ENCODE peak calls at places on chromosome 4, in ten cellular contexts. One of them, this sample, is unnamed.
A peak's percentile ranks its signal among the peaks of the same experiment; 100 is the strongest.

GRCh38 chr4:150130953-150131352 is 52.7 kb downstream of the DCLK2 start:
- DNase-seq in hepatocyte: no peak
- DNase-seq in retinal pigment epithelial cell: no peak
- DNase-seq in activated CD4-positive, alpha-beta memory T cell treated with anti-CD3 and anti-CD28 coated beads, Interleukin-2, amount 10 ng/mL, durations not matched to agents 7 days and 5 days: no peak
- DNase-seq in GM23248: peak; percentile 82
- DNase-seq in T-cell: no peak
- DNase-seq in GM04504: no peak
- DNase-seq in NCI-H2171 treated with DMSO at 0.1 percent for 48 hours: no peak
- DNase-seq in HCT116: no peak
- DNase-seq in lower lobe of right lung: no peak
- DNase-seq in this sample: no peak

GRCh38 chr4:39528056-39528465 is 822 bp upstream of the UGDH start:
- DNase-seq in hepatocyte: no peak
- DNase-seq in retinal pigment epithelial cell: no peak
- DNase-seq in activated CD4-positive, alpha-beta memory T cell treated with anti-CD3 and anti-CD28 coated beads, Interleukin-2, amount 10 ng/mL, durations not matched to agents 7 days and 5 days: no peak
- DNase-seq in GM23248: peak; percentile 96
- DNase-seq in T-cell: peak; percentile 5
- DNase-seq in GM04504: peak; percentile 71
- DNase-seq in NCI-H2171 treated with DMSO at 0.1 percent for 48 hours: no peak
- DNase-seq in HCT116: no peak
- DNase-seq in lower lobe of right lung: no peak
- DNase-seq in this sample: no peak

GRCh38 chr4:133150643-133151300 is 1.7 kb downstream of the PCDH10 start:
- DNase-seq in hepatocyte: peak; percentile 35
- DNase-seq in retinal pigment epithelial cell: no peak
- DNase-seq in activated CD4-positive, alpha-beta memory T cell treated with anti-CD3 and anti-CD28 coated beads, Interleukin-2, amount 10 ng/mL, durations not matched to agents 7 days and 5 days: no peak
- DNase-seq in GM23248: peak; percentile 4
- DNase-seq in T-cell: no peak
- DNase-seq in GM04504: no peak
- DNase-seq in NCI-H2171 treated with DMSO at 0.1 percent for 48 hours: no peak
- DNase-seq in HCT116: no peak
- DNase-seq in lower lobe of right lung: no peak
- DNase-seq in this sample: no peak

GRCh38 chr4:77347341-77347740 is 190.3 kb downstream of the CCNG2 start:
- DNase-seq in hepatocyte: peak; percentile 29
- DNase-seq in retinal pigment epithelial cell: no peak
- DNase-seq in activated CD4-positive, alpha-beta memory T cell treated with anti-CD3 and anti-CD28 coated beads, Interleukin-2, amount 10 ng/mL, durations not matched to agents 7 days and 5 days: no peak
- DNase-seq in GM23248: no peak
- DNase-seq in T-cell: no peak
- DNase-seq in GM04504: no peak
- DNase-seq in NCI-H2171 treated with DMSO at 0.1 percent for 48 hours: no peak
- DNase-seq in HCT116: no peak
- DNase-seq in lower lobe of right lung: no peak
- DNase-seq in this sample: no peak

GRCh38 chr4:97153042-97153441 is 990.2 kb downstream of the STPG2 start:
- DNase-seq in hepatocyte: peak; percentile 50
- DNase-seq in retinal pigment epithelial cell: peak; percentile 25
- DNase-seq in activated CD4-positive, alpha-beta memory T cell treated with anti-CD3 and anti-CD28 coated beads, Interleukin-2, amount 10 ng/mL, durations not matched to agents 7 days and 5 days: no peak
- DNase-seq in GM23248: no peak
- DNase-seq in T-cell: no peak
- DNase-seq in GM04504: no peak
- DNase-seq in NCI-H2171 treated with DMSO at 0.1 percent for 48 hours: no peak
- DNase-seq in HCT116: peak; percentile 10
- DNase-seq in lower lobe of right lung: no peak
- DNase-seq in this sample: no peak

GRCh38 chr4:166538491-166539005 is 665.5 kb downstream of the TLL1 start:
- DNase-seq in hepatocyte: no peak
- DNase-seq in retinal pigment epithelial cell: no peak
- DNase-seq in activated CD4-positive, alpha-beta memory T cell treated with anti-CD3 and anti-CD28 coated beads, Interleukin-2, amount 10 ng/mL, durations not matched to agents 7 days and 5 days: no peak
- DNase-seq in GM23248: no peak
- DNase-seq in T-cell: no peak
- DNase-seq in GM04504: no peak
- DNase-seq in NCI-H2171 treated with DMSO at 0.1 percent for 48 hours: no peak
- DNase-seq in HCT116: no peak
- DNase-seq in lower lobe of right lung: no peak
- DNase-seq in this sample: no peak

GRCh38 chr4:61011051-61011450 is 189.1 kb upstream of the ADGRL3 start:
- DNase-seq in hepatocyte: no peak
- DNase-seq in retinal pigment epithelial cell: no peak
- DNase-seq in activated CD4-positive, alpha-beta memory T cell treated with anti-CD3 and anti-CD28 coated beads, Interleukin-2, amount 10 ng/mL, durations not matched to agents 7 days and 5 days: no peak
- DNase-seq in GM23248: no peak
- DNase-seq in T-cell: no peak
- DNase-seq in GM04504: no peak
- DNase-seq in NCI-H2171 treated with DMSO at 0.1 percent for 48 hours: no peak
- DNase-seq in HCT116: no peak
- DNase-seq in lower lobe of right lung: no peak
- DNase-seq in this sample: no peak

GRCh38 chr4:77669911-77670590 is 64.4 kb downstream of the CXCL13 start:
- DNase-seq in hepatocyte: peak; percentile 34
- DNase-seq in retinal pigment epithelial cell: no peak
- DNase-seq in activated CD4-positive, alpha-beta memory T cell treated with anti-CD3 and anti-CD28 coated beads, Interleukin-2, amount 10 ng/mL, durations not matched to agents 7 days and 5 days: no peak
- DNase-seq in GM23248: no peak
- DNase-seq in T-cell: no peak
- DNase-seq in GM04504: no peak
- DNase-seq in NCI-H2171 treated with DMSO at 0.1 percent for 48 hours: no peak
- DNase-seq in HCT116: no peak
- DNase-seq in lower lobe of right lung: no peak
- DNase-seq in this sample: no peak

GRCh38 chr4:168574581-168575295 is 77.9 kb downstream of the PALLD start:
- DNase-seq in hepatocyte: no peak
- DNase-seq in retinal pigment epithelial cell: peak; percentile 96
- DNase-seq in activated CD4-positive, alpha-beta memory T cell treated with anti-CD3 and anti-CD28 coated beads, Interleukin-2, amount 10 ng/mL, durations not matched to agents 7 days and 5 days: no peak
- DNase-seq in GM23248: peak; percentile 72
- DNase-seq in T-cell: no peak
- DNase-seq in GM04504: no peak
- DNase-seq in NCI-H2171 treated with DMSO at 0.1 percent for 48 hours: no peak
- DNase-seq in HCT116: peak; percentile 95
- DNase-seq in lower lobe of right lung: no peak
- DNase-seq in this sample: no peak

GRCh38 chr4:105966046-105966445 is 70.8 kb downstream of the NPNT start:
- DNase-seq in hepatocyte: peak; percentile 56
- DNase-seq in retinal pigment epithelial cell: no peak
- DNase-seq in activated CD4-positive, alpha-beta memory T cell treated with anti-CD3 and anti-CD28 coated beads, Interleukin-2, amount 10 ng/mL, durations not matched to agents 7 days and 5 days: no peak
- DNase-seq in GM23248: peak; percentile 81
- DNase-seq in T-cell: no peak
- DNase-seq in GM04504: peak; percentile 70
- DNase-seq in NCI-H2171 treated with DMSO at 0.1 percent for 48 hours: no peak
- DNase-seq in HCT116: no peak
- DNase-seq in lower lobe of right lung: no peak
- DNase-seq in this sample: no peak

GRCh38 chr4:153222790-153223417 is 18.7 kb downstream of the TRIM2 start:
- DNase-seq in hepatocyte: peak; percentile 77
- DNase-seq in retinal pigment epithelial cell: no peak
- DNase-seq in activated CD4-positive, alpha-beta memory T cell treated with anti-CD3 and anti-CD28 coated beads, Interleukin-2, amount 10 ng/mL, durations not matched to agents 7 days and 5 days: peak; percentile 23
- DNase-seq in GM23248: peak; percentile 83
- DNase-seq in T-cell: no peak
- DNase-seq in GM04504: no peak
- DNase-seq in NCI-H2171 treated with DMSO at 0.1 percent for 48 hours: peak; percentile 25
- DNase-seq in HCT116: no peak
- DNase-seq in lower lobe of right lung: peak; percentile 68
- DNase-seq in this sample: no peak

GRCh38 chr4:8858925-8859210 is 12.8 kb downstream of the HMX1 start:
- DNase-seq in hepatocyte: no peak
- DNase-seq in retinal pigment epithelial cell: no peak
- DNase-seq in activated CD4-positive, alpha-beta memory T cell treated with anti-CD3 and anti-CD28 coated beads, Interleukin-2, amount 10 ng/mL, durations not matched to agents 7 days and 5 days: no peak
- DNase-seq in GM23248: no peak
- DNase-seq in T-cell: no peak
- DNase-seq in GM04504: no peak
- DNase-seq in NCI-H2171 treated with DMSO at 0.1 percent for 48 hours: no peak
- DNase-seq in HCT116: no peak
- DNase-seq in lower lobe of right lung: no peak
- DNase-seq in this sample: no peak

GRCh38 chr4:156291317-156291716 is 337.7 kb upstream of the CTSO start:
- DNase-seq in hepatocyte: peak; percentile 19
- DNase-seq in retinal pigment epithelial cell: peak; percentile 67
- DNase-seq in activated CD4-positive, alpha-beta memory T cell treated with anti-CD3 and anti-CD28 coated beads, Interleukin-2, amount 10 ng/mL, durations not matched to agents 7 days and 5 days: no peak
- DNase-seq in GM23248: peak; percentile 63
- DNase-seq in T-cell: no peak
- DNase-seq in GM04504: no peak
- DNase-seq in NCI-H2171 treated with DMSO at 0.1 percent for 48 hours: no peak
- DNase-seq in HCT116: no peak
- DNase-seq in lower lobe of right lung: no peak
- DNase-seq in this sample: no peak

GRCh38 chr4:7361256-7361655 is 73.5 kb downstream of the PSAPL1 start:
- DNase-seq in hepatocyte: peak; percentile 26
- DNase-seq in retinal pigment epithelial cell: no peak
- DNase-seq in activated CD4-positive, alpha-beta memory T cell treated with anti-CD3 and anti-CD28 coated beads, Interleukin-2, amount 10 ng/mL, durations not matched to agents 7 days and 5 days: no peak
- DNase-seq in GM23248: peak; percentile 8
- DNase-seq in T-cell: no peak
- DNase-seq in GM04504: no peak
- DNase-seq in NCI-H2171 treated with DMSO at 0.1 percent for 48 hours: no peak
- DNase-seq in HCT116: no peak
- DNase-seq in lower lobe of right lung: no peak
- DNase-seq in this sample: no peak

GRCh38 chr4:98612318-98613250 is 45.8 kb downstream of the TSPAN5 start:
- DNase-seq in hepatocyte: no peak
- DNase-seq in retinal pigment epithelial cell: no peak
- DNase-seq in activated CD4-positive, alpha-beta memory T cell treated with anti-CD3 and anti-CD28 coated beads, Interleukin-2, amount 10 ng/mL, durations not matched to agents 7 days and 5 days: no peak
- DNase-seq in GM23248: peak; percentile 14
- DNase-seq in T-cell: no peak
- DNase-seq in GM04504: no peak
- DNase-seq in NCI-H2171 treated with DMSO at 0.1 percent for 48 hours: no peak
- DNase-seq in HCT116: no peak
- DNase-seq in lower lobe of right lung: no peak
- DNase-seq in this sample: no peak

GRCh38 chr4:128386761-128387599 is 99.4 kb upstream of the PGRMC2 start:
- DNase-seq in hepatocyte: peak; percentile 71
- DNase-seq in retinal pigment epithelial cell: peak; percentile 98
- DNase-seq in activated CD4-positive, alpha-beta memory T cell treated with anti-CD3 and anti-CD28 coated beads, Interleukin-2, amount 10 ng/mL, durations not matched to agents 7 days and 5 days: no peak
- DNase-seq in GM23248: peak; percentile 98
- DNase-seq in T-cell: no peak
- DNase-seq in GM04504: peak; percentile 98
- DNase-seq in NCI-H2171 treated with DMSO at 0.1 percent for 48 hours: peak; percentile 45
- DNase-seq in HCT116: peak; percentile 67
- DNase-seq in lower lobe of right lung: peak; percentile 75
- DNase-seq in this sample: peak; percentile 13

GRCh38 chr4:84597450-84597849 is 14.5 kb downstream of the CDS1 start:
- DNase-seq in hepatocyte: peak; percentile 25
- DNase-seq in retinal pigment epithelial cell: no peak
- DNase-seq in activated CD4-positive, alpha-beta memory T cell treated with anti-CD3 and anti-CD28 coated beads, Interleukin-2, amount 10 ng/mL, durations not matched to agents 7 days and 5 days: no peak
- DNase-seq in GM23248: no peak
- DNase-seq in T-cell: no peak
- DNase-seq in GM04504: no peak
- DNase-seq in NCI-H2171 treated with DMSO at 0.1 percent for 48 hours: no peak
- DNase-seq in HCT116: peak; percentile 64
- DNase-seq in lower lobe of right lung: no peak
- DNase-seq in this sample: no peak

GRCh38 chr4:189090174-189090814 is 850.4 kb upstream of the FRG1 start:
- DNase-seq in hepatocyte: peak; percentile 13
- DNase-seq in retinal pigment epithelial cell: no peak
- DNase-seq in activated CD4-positive, alpha-beta memory T cell treated with anti-CD3 and anti-CD28 coated beads, Interleukin-2, amount 10 ng/mL, durations not matched to agents 7 days and 5 days: no peak
- DNase-seq in GM23248: peak; percentile 14
- DNase-seq in T-cell: no peak
- DNase-seq in GM04504: no peak
- DNase-seq in NCI-H2171 treated with DMSO at 0.1 percent for 48 hours: no peak
- DNase-seq in HCT116: peak; percentile 19
- DNase-seq in lower lobe of right lung: no peak
- DNase-seq in this sample: no peak

GRCh38 chr4:80529021-80529420 is 193.5 kb downstream of the CFAP299 start:
- DNase-seq in hepatocyte: peak; percentile 11
- DNase-seq in retinal pigment epithelial cell: no peak
- DNase-seq in activated CD4-positive, alpha-beta memory T cell treated with anti-CD3 and anti-CD28 coated beads, Interleukin-2, amount 10 ng/mL, durations not matched to agents 7 days and 5 days: no peak
- DNase-seq in GM23248: no peak
- DNase-seq in T-cell: no peak
- DNase-seq in GM04504: no peak
- DNase-seq in NCI-H2171 treated with DMSO at 0.1 percent for 48 hours: no peak
- DNase-seq in HCT116: no peak
- DNase-seq in lower lobe of right lung: no peak
- DNase-seq in this sample: no peak

GRCh38 chr4:156294577-156294976 is 340.9 kb upstream of the CTSO start:
- DNase-seq in hepatocyte: peak; percentile 65
- DNase-seq in retinal pigment epithelial cell: peak; percentile 83
- DNase-seq in activated CD4-positive, alpha-beta memory T cell treated with anti-CD3 and anti-CD28 coated beads, Interleukin-2, amount 10 ng/mL, durations not matched to agents 7 days and 5 days: no peak
- DNase-seq in GM23248: peak; percentile 70
- DNase-seq in T-cell: no peak
- DNase-seq in GM04504: no peak
- DNase-seq in NCI-H2171 treated with DMSO at 0.1 percent for 48 hours: peak; percentile 90
- DNase-seq in HCT116: peak; percentile 76
- DNase-seq in lower lobe of right lung: no peak
- DNase-seq in this sample: no peak

GRCh38 chr4:32775049-32775448 is 2054.9 kb downstream of the PCDH7 start:
- DNase-seq in hepatocyte: peak; percentile 42
- DNase-seq in retinal pigment epithelial cell: peak; percentile 10
- DNase-seq in activated CD4-positive, alpha-beta memory T cell treated with anti-CD3 and anti-CD28 coated beads, Interleukin-2, amount 10 ng/mL, durations not matched to agents 7 days and 5 days: no peak
- DNase-seq in GM23248: no peak
- DNase-seq in T-cell: no peak
- DNase-seq in GM04504: no peak
- DNase-seq in NCI-H2171 treated with DMSO at 0.1 percent for 48 hours: no peak
- DNase-seq in HCT116: peak; percentile 69
- DNase-seq in lower lobe of right lung: no peak
- DNase-seq in this sample: no peak

GRCh38 chr4:132540268-132540667 is 608.8 kb upstream of the PCDH10 start:
- DNase-seq in hepatocyte: no peak
- DNase-seq in retinal pigment epithelial cell: peak; percentile 43
- DNase-seq in activated CD4-positive, alpha-beta memory T cell treated with anti-CD3 and anti-CD28 coated beads, Interleukin-2, amount 10 ng/mL, durations not matched to agents 7 days and 5 days: no peak
- DNase-seq in GM23248: no peak
- DNase-seq in T-cell: no peak
- DNase-seq in GM04504: no peak
- DNase-seq in NCI-H2171 treated with DMSO at 0.1 percent for 48 hours: no peak
- DNase-seq in HCT116: no peak
- DNase-seq in lower lobe of right lung: no peak
- DNase-seq in this sample: no peak

GRCh38 chr4:169102011-169102410 is 92.0 kb upstream of the CBR4 start:
- DNase-seq in hepatocyte: no peak
- DNase-seq in retinal pigment epithelial cell: no peak
- DNase-seq in activated CD4-positive, alpha-beta memory T cell treated with anti-CD3 and anti-CD28 coated beads, Interleukin-2, amount 10 ng/mL, durations not matched to agents 7 days and 5 days: no peak
- DNase-seq in GM23248: peak; percentile 59
- DNase-seq in T-cell: no peak
- DNase-seq in GM04504: no peak
- DNase-seq in NCI-H2171 treated with DMSO at 0.1 percent for 48 hours: no peak
- DNase-seq in HCT116: no peak
- DNase-seq in lower lobe of right lung: no peak
- DNase-seq in this sample: no peak

GRCh38 chr4:13920111-13920875 is 292.8 kb upstream of the BOD1L1 start:
- DNase-seq in hepatocyte: no peak
- DNase-seq in retinal pigment epithelial cell: no peak
- DNase-seq in activated CD4-positive, alpha-beta memory T cell treated with anti-CD3 and anti-CD28 coated beads, Interleukin-2, amount 10 ng/mL, durations not matched to agents 7 days and 5 days: no peak
- DNase-seq in GM23248: peak; percentile 72
- DNase-seq in T-cell: no peak
- DNase-seq in GM04504: peak; percentile 32
- DNase-seq in NCI-H2171 treated with DMSO at 0.1 percent for 48 hours: no peak
- DNase-seq in HCT116: no peak
- DNase-seq in lower lobe of right lung: no peak
- DNase-seq in this sample: no peak

GRCh38 chr4:61199869-61200194 is 294 bp upstream of the ADGRL3 start:
- DNase-seq in hepatocyte: no peak
- DNase-seq in retinal pigment epithelial cell: no peak
- DNase-seq in activated CD4-positive, alpha-beta memory T cell treated with anti-CD3 and anti-CD28 coated beads, Interleukin-2, amount 10 ng/mL, durations not matched to agents 7 days and 5 days: no peak
- DNase-seq in GM23248: no peak
- DNase-seq in T-cell: no peak
- DNase-seq in GM04504: no peak
- DNase-seq in NCI-H2171 treated with DMSO at 0.1 percent for 48 hours: no peak
- DNase-seq in HCT116: no peak
- DNase-seq in lower lobe of right lung: no peak
- DNase-seq in this sample: peak; percentile 30

GRCh38 chr4:185589067-185589844 is 53.9 kb upstream of the PDLIM3 start:
- DNase-seq in hepatocyte: no peak
- DNase-seq in retinal pigment epithelial cell: no peak
- DNase-seq in activated CD4-positive, alpha-beta memory T cell treated with anti-CD3 and anti-CD28 coated beads, Interleukin-2, amount 10 ng/mL, durations not matched to agents 7 days and 5 days: no peak
- DNase-seq in GM23248: peak; percentile 40
- DNase-seq in T-cell: no peak
- DNase-seq in GM04504: no peak
- DNase-seq in NCI-H2171 treated with DMSO at 0.1 percent for 48 hours: no peak
- DNase-seq in HCT116: peak; percentile 81
- DNase-seq in lower lobe of right lung: no peak
- DNase-seq in this sample: no peak

GRCh38 chr4:93828332-93828829 is at the start of gene ATOH1:
- DNase-seq in hepatocyte: peak; percentile 55
- DNase-seq in retinal pigment epithelial cell: no peak
- DNase-seq in activated CD4-positive, alpha-beta memory T cell treated with anti-CD3 and anti-CD28 coated beads, Interleukin-2, amount 10 ng/mL, durations not matched to agents 7 days and 5 days: no peak
- DNase-seq in GM23248: peak; percentile 13
- DNase-seq in T-cell: no peak
- DNase-seq in GM04504: no peak
- DNase-seq in NCI-H2171 treated with DMSO at 0.1 percent for 48 hours: peak; percentile 67
- DNase-seq in HCT116: peak; percentile 15
- DNase-seq in lower lobe of right lung: peak; percentile 44
- DNase-seq in this sample: no peak

GRCh38 chr4:128635141-128635911 is 174.2 kb upstream of the JADE1 start:
- DNase-seq in hepatocyte: peak; percentile 92
- DNase-seq in retinal pigment epithelial cell: peak; percentile 89
- DNase-seq in activated CD4-positive, alpha-beta memory T cell treated with anti-CD3 and anti-CD28 coated beads, Interleukin-2, amount 10 ng/mL, durations not matched to agents 7 days and 5 days: no peak
- DNase-seq in GM23248: no peak
- DNase-seq in T-cell: no peak
- DNase-seq in GM04504: no peak
- DNase-seq in NCI-H2171 treated with DMSO at 0.1 percent for 48 hours: no peak
- DNase-seq in HCT116: no peak
- DNase-seq in lower lobe of right lung: peak; percentile 85
- DNase-seq in this sample: peak; percentile 81

This sample was measured in NCI-H2227 treated with DMSO at 0.1 percent for 48 hours.